ENCODE peak calls at places on chromosomes 13 and 19, in six cellular contexts. T is IMR-90, U is neuronal stem cell, E is trophoblast cell, L is mesendoderm, K is H1. B is an unnamed sample.
A peak's percentile ranks its signal among the peaks of the same experiment; 100 is the strongest.

GRCh38 chr19:15194938-15195337 is 5.9 kb downstream of the NOTCH3 start:
- DNase-seq in T (peak; percentile 59), U (no peak), E (no peak), L (no peak), K (no peak), B (no peak)

GRCh38 chr13:44331912-44332840 is 41.4 kb upstream of the SERP2 start:
- DNase-seq in T (peak; percentile 84), U (no peak), E (no peak), L (no peak), K (no peak), B (peak; percentile 85)

GRCh38 chr19:47723573-47723923 is 10.3 kb downstream of the EHD2 start:
- DNase-seq in T (peak; percentile 95), U (no peak), E (no peak), L (peak; percentile 42), K (no peak), B (peak; percentile 94)

GRCh38 chr13:75447493-75447892 is 34.5 kb downstream of the TBC1D4 start:
- DNase-seq in T (no peak), U (no peak), E (no peak), L (no peak), K (no peak), B (no peak)

GRCh38 chr13:26047040-26047439 is 4.8 kb downstream of the SHISA2 start:
- DNase-seq in T (no peak), U (no peak), E (no peak), L (no peak), K (no peak), B (no peak)

GRCh38 chr13:79988573-79988972 is 352.4 kb downstream of the SPRY2 start:
- DNase-seq in T (peak; percentile 83), U (no peak), E (peak; percentile 9), L (no peak), K (no peak), B (peak; percentile 77)

GRCh38 chr13:77492982-77493381 is 42.5 kb upstream of the SCEL start:
- DNase-seq in T (no peak), U (no peak), E (no peak), L (peak; percentile 37), K (no peak), B (no peak)

GRCh38 chr19:1975081-1975480 is 34.1 kb downstream of the CSNK1G2 start:
- DNase-seq in T (peak; percentile 35), U (no peak), E (no peak), L (no peak), K (no peak), B (no peak)

GRCh38 chr19:37872383-37872782 is 34.0 kb downstream of the WDR87 start:
- DNase-seq in T (peak; percentile 7), U (no peak), E (no peak), L (no peak), K (no peak), B (no peak)

GRCh38 chr13:26133851-26134250 is 82.0 kb upstream of the SHISA2 start:
- DNase-seq in T (no peak), U (no peak), E (no peak), L (peak; percentile 26), K (no peak), B (no peak)

GRCh38 chr13:47480941-47481340 is 520.1 kb downstream of the SUCLA2 start:
- DNase-seq in T (no peak), U (no peak), E (no peak), L (peak; percentile 44), K (no peak), B (no peak)

GRCh38 chr13:21014666-21015170 is 46.7 kb downstream of the LATS2 start:
- DNase-seq in T (peak; percentile 91), U (no peak), E (no peak), L (no peak), K (no peak), B (peak; percentile 87)

GRCh38 chr19:12859546-12859945 is 21.2 kb downstream of the MAST1 start:
- DNase-seq in T (peak; percentile 33), U (no peak), E (no peak), L (no peak), K (no peak), B (no peak)

GRCh38 chr13:29761815-29762214 is 88.6 kb downstream of the UBL3 start:
- DNase-seq in T (no peak), U (no peak), E (no peak), L (peak; percentile 55), K (no peak), B (no peak)

DNA sequence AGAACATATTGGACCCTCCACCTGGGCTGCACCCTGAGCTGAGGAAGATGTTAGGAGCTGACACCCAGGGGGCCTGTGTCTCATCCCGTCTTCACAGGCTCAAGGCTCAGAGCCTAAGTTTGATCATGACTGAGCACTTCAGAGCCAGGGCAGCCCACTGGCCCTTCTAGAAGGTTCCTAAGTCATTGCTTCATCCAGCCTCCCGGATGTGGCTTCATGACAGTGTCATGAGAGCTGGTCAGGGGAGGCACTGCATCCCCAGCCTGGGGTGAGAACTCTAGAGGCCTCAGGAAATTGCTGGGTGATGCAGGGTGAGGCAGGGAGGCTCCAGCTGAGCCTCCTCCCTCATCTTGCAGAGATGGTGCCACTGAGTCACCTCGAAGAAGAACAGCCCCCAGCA is 24.9 kb upstream of the PIK3R2 start:
- DNase-seq in T (peak; percentile 33), U (no peak), E (no peak), L (no peak), K (no peak), B (peak; percentile 27)
- H3K23ac ChIP-seq in T (no peak overlapping the region), U (no peak overlapping the region), E (no peak overlapping the region), L (no peak overlapping the region), K (no peak overlapping the region), B (no peak overlapping the region)

GRCh38 chr19:46022431-46023310 is at the start of gene PGLYRP1:
- DNase-seq in T (no peak), U (no peak), E (no peak), L (no peak), K (no peak), B (no peak)
- H3K36me3 ChIP-seq in T (no peaks in the 10 kb centered on the region), U (peaks cover 16% of the 10 kb centered on the region), E (peaks cover 4% of the 10 kb centered on the region), L (no peaks in the 10 kb centered on the region), K (no peaks in the 10 kb centered on the region), B (peaks cover 33% of the 10 kb centered on the region)

GRCh38 chr19:56400485-56400884 is 3.6 kb upstream of the ZNF583 start:
- DNase-seq in T (no peak), U (no peak), E (no peak), L (no peak), K (no peak), B (no peak)

GRCh38 chr19:56403261-56403660 is 871 bp upstream of the ZNF583 start:
- DNase-seq in T (peak; percentile 39), U (no peak), E (no peak), L (no peak), K (no peak), B (no peak)

GRCh38 chr19:56404705-56405056 is 549 bp downstream of the ZNF583 start:
- DNase-seq in T (no peak), U (no peak), E (no peak), L (no peak), K (no peak), B (no peak)

GRCh38 chr19:56405062-56405461 is 930 bp downstream of the ZNF583 start:
- DNase-seq in T (no peak), U (no peak), E (no peak), L (no peak), K (no peak), B (no peak)

DNA sequence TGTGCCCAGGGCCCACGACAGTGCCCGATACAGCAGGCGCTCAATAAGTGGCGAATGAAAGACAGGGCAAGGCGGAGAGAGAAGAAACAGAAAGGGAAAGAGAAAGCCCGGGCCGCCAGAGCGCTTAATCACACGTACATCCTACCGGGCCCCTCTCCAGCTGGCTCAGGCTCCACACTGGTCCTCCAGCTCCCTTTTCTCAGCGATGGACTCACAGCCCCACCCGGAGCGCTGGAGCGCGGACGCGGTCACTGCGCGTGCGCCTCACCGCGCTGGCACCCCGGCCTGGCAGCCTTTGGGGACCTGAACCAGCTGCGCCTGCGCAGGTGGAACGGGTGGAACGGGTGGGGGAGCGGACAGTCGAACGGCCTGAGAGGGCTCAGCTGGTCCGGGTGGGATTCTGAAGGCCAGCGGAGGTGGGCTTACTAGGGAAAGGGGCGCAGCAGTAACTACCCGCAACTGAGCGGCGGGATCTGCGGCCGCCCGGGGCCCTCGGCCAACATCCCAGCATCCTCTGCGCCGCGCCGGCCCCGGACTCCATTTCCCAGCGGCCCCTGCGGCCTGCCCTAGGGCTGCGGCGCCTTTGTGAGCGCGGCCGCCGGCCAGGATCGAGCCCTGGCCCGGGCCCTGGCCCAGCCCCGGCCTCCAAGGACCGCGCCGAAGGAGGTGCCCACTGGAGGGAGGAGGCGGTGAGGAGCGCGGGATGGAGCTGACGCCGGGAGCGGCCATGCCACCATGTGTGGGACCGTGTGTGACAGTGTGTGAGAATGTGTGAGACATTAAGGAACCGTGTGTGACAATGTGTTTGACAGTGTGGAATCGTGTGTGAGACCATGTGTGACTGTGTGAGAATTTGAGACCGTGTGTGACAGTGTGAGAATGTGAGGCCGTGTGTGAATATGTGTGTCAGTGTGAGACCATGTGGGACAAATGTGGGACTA is at the start of gene ZNF583:
- DNase-seq in T (peak; percentile 97), U (peak; percentile 88), E (peak; percentile 82), L (peak; percentile 89), K (peak; percentile 93), B (peak; percentile 95)
- H3K23ac ChIP-seq in T (peak within 1 kb of the TSS; percentile 94), U (peak within 1 kb of the TSS; percentile 1), E (peak within 1 kb of the TSS; percentile 6), L (no peak within 1 kb of the TSS), K (no peak within 1 kb of the TSS), B (no peak within 1 kb of the TSS)

GRCh38 chr13:91368676-91369425 is 21.4 kb downstream of the MIR17HG start:
- DNase-seq in T (peak; percentile 19), U (no peak), E (no peak), L (no peak), K (no peak), B (peak; percentile 58)
- H3K36me3 ChIP-seq in T (no peaks in the 10 kb centered on the region), U (no peaks in the 10 kb centered on the region), E (no peaks in the 10 kb centered on the region), L (no peaks in the 10 kb centered on the region), K (no peaks in the 10 kb centered on the region), B (no peaks in the 10 kb centered on the region)